ENCODE peak calls at places on chromosome 12, in seven cellular contexts. One of them, this sample, is unnamed.

GRCh38 chr12:49019435-49020317 is 1.1 kb upstream of the PRKAG1 start:
- DNase-seq in fibroblast of lung: peak
- DNase-seq in BE2C: peak
- DNase-seq in choroid plexus epithelial cell: peak
- DNase-seq in tibial nerve: no peak
- DNase-seq in ovary: peak
- DNase-seq in A549: peak
- DNase-seq in this sample: peak

GRCh38 chr12:19239616-19240234 is 110.2 kb downstream of the PLEKHA5 start:
- DNase-seq in BE2C: no peak
- DNase-seq in tibial nerve: no peak
- DNase-seq in choroid plexus epithelial cell: peak
- DNase-seq in fibroblast of lung: peak
- DNase-seq in ovary: no peak
- DNase-seq in A549: no peak
- DNase-seq in this sample: peak

GRCh38 chr12:11805043-11805442 is 155.6 kb downstream of the ETV6 start:
- DNase-seq in choroid plexus epithelial cell: no peak
- DNase-seq in A549: no peak
- DNase-seq in ovary: no peak
- DNase-seq in fibroblast of lung: no peak
- DNase-seq in BE2C: no peak
- DNase-seq in tibial nerve: no peak
- DNase-seq in this sample: no peak

GRCh38 chr12:44217146-44217883 is 381.4 kb downstream of the TMEM117 start:
- DNase-seq in A549: no peak
- DNase-seq in ovary: no peak
- DNase-seq in fibroblast of lung: no peak
- DNase-seq in choroid plexus epithelial cell: no peak
- DNase-seq in tibial nerve: no peak
- DNase-seq in BE2C: no peak
- DNase-seq in this sample: peak

GRCh38 chr12:113946175-113946574 is 19.9 kb downstream of the RBM19 start:
- DNase-seq in BE2C: no peak
- DNase-seq in tibial nerve: no peak
- DNase-seq in A549: no peak
- DNase-seq in fibroblast of lung: no peak
- DNase-seq in ovary: no peak
- DNase-seq in choroid plexus epithelial cell: no peak
- DNase-seq in this sample: no peak

GRCh38 chr12:76375470-76375869 is 27.3 kb upstream of the BBS10 start:
- DNase-seq in tibial nerve: no peak
- DNase-seq in fibroblast of lung: no peak
- DNase-seq in BE2C: no peak
- DNase-seq in A549: peak
- DNase-seq in choroid plexus epithelial cell: no peak
- DNase-seq in ovary: no peak
- DNase-seq in this sample: no peak

GRCh38 chr12:5220835-5221234 is 177.2 kb downstream of the KCNA5 start:
- DNase-seq in BE2C: no peak
- DNase-seq in choroid plexus epithelial cell: no peak
- DNase-seq in fibroblast of lung: no peak
- DNase-seq in A549: no peak
- DNase-seq in tibial nerve: no peak
- DNase-seq in ovary: no peak
- DNase-seq in this sample: no peak

GRCh38 chr12:6833189-6833890 is 5.1 kb downstream of the P3H3 start:
- DNase-seq in ovary: peak
- DNase-seq in fibroblast of lung: no peak
- DNase-seq in A549: no peak
- DNase-seq in tibial nerve: no peak
- DNase-seq in choroid plexus epithelial cell: no peak
- DNase-seq in BE2C: no peak
- DNase-seq in this sample: no peak

GRCh38 chr12:117580718-117581062 is 219.3 kb upstream of the NOS1 start:
- DNase-seq in A549: peak
- DNase-seq in choroid plexus epithelial cell: no peak
- DNase-seq in tibial nerve: peak
- DNase-seq in BE2C: peak
- DNase-seq in ovary: peak
- DNase-seq in fibroblast of lung: no peak
- DNase-seq in this sample: no peak

GRCh38 chr12:122891661-122892525 is 4.0 kb downstream of the VPS37B start:
- DNase-seq in choroid plexus epithelial cell: peak
- DNase-seq in A549: peak
- DNase-seq in BE2C: no peak
- DNase-seq in ovary: no peak
- DNase-seq in tibial nerve: no peak
- DNase-seq in fibroblast of lung: peak
- DNase-seq in this sample: peak

GRCh38 chr12:124579921-124580517 is 12.6 kb upstream of the NCOR2 start:
- DNase-seq in fibroblast of lung: no peak
- DNase-seq in BE2C: no peak
- DNase-seq in tibial nerve: no peak
- DNase-seq in ovary: no peak
- DNase-seq in A549: no peak
- DNase-seq in choroid plexus epithelial cell: no peak
- DNase-seq in this sample: no peak

GRCh38 chr12:53174881-53175491 is 5.5 kb upstream of the ZNF740 start:
- DNase-seq in BE2C: no peak
- DNase-seq in fibroblast of lung: peak
- DNase-seq in A549: peak
- DNase-seq in choroid plexus epithelial cell: no peak
- DNase-seq in ovary: no peak
- DNase-seq in tibial nerve: no peak
- DNase-seq in this sample: peak

GRCh38 chr12:26741828-26742227 is 91.2 kb downstream of the ITPR2 start:
- DNase-seq in tibial nerve: no peak
- DNase-seq in ovary: no peak
- DNase-seq in A549: no peak
- DNase-seq in BE2C: no peak
- DNase-seq in choroid plexus epithelial cell: no peak
- DNase-seq in fibroblast of lung: no peak
- DNase-seq in this sample: peak

GRCh38 chr12:112964067-112964670 is 14.2 kb upstream of the OAS2 start:
- DNase-seq in fibroblast of lung: no peak
- DNase-seq in tibial nerve: no peak
- DNase-seq in BE2C: no peak
- DNase-seq in ovary: no peak
- DNase-seq in A549: no peak
- DNase-seq in choroid plexus epithelial cell: no peak
- DNase-seq in this sample: no peak

GRCh38 chr12:64080319-64081008 is 141.6 kb downstream of the KICS2 start:
- DNase-seq in fibroblast of lung: no peak
- DNase-seq in A549: peak
- DNase-seq in choroid plexus epithelial cell: no peak
- DNase-seq in BE2C: no peak
- DNase-seq in tibial nerve: no peak
- DNase-seq in ovary: no peak
- DNase-seq in this sample: peak

GRCh38 chr12:5247144-5247543 is 184.8 kb upstream of the NTF3 start:
- DNase-seq in fibroblast of lung: no peak
- DNase-seq in tibial nerve: no peak
- DNase-seq in ovary: no peak
- DNase-seq in choroid plexus epithelial cell: no peak
- DNase-seq in BE2C: no peak
- DNase-seq in A549: no peak
- DNase-seq in this sample: no peak

GRCh38 chr12:69284131-69284530 is 44.8 kb downstream of the CPSF6 start:
- DNase-seq in choroid plexus epithelial cell: peak
- DNase-seq in tibial nerve: peak
- DNase-seq in BE2C: peak
- DNase-seq in ovary: peak
- DNase-seq in A549: peak
- DNase-seq in fibroblast of lung: peak
- DNase-seq in this sample: peak

GRCh38 chr12:52947738-52948423 is 1.0 kb upstream of the KRT18 start:
- DNase-seq in ovary: no peak
- DNase-seq in BE2C: no peak
- DNase-seq in choroid plexus epithelial cell: no peak
- DNase-seq in fibroblast of lung: no peak
- DNase-seq in tibial nerve: no peak
- DNase-seq in A549: no peak
- DNase-seq in this sample: no peak

GRCh38 chr12:57089259-57090245 is 638 bp downstream of the NAB2 start:
- DNase-seq in ovary: peak
- DNase-seq in A549: no peak
- DNase-seq in choroid plexus epithelial cell: peak
- DNase-seq in BE2C: peak
- DNase-seq in tibial nerve: peak
- DNase-seq in fibroblast of lung: peak
- DNase-seq in this sample: peak

GRCh38 chr12:113260636-113261300 is 39.5 kb downstream of the TPCN1 start:
- DNase-seq in BE2C: no peak
- DNase-seq in fibroblast of lung: no peak
- DNase-seq in tibial nerve: no peak
- DNase-seq in ovary: no peak
- DNase-seq in choroid plexus epithelial cell: no peak
- DNase-seq in A549: no peak
- DNase-seq in this sample: no peak

GRCh38 chr12:54231236-54231635 is 42.5 kb upstream of the SMUG1 start:
- DNase-seq in ovary: no peak
- DNase-seq in tibial nerve: no peak
- DNase-seq in fibroblast of lung: no peak
- DNase-seq in A549: no peak
- DNase-seq in choroid plexus epithelial cell: no peak
- DNase-seq in BE2C: no peak
- DNase-seq in this sample: no peak

GRCh38 chr12:91835693-91836092 is 310.0 kb downstream of the BTG1 start:
- DNase-seq in BE2C: no peak
- DNase-seq in choroid plexus epithelial cell: no peak
- DNase-seq in A549: no peak
- DNase-seq in tibial nerve: no peak
- DNase-seq in fibroblast of lung: no peak
- DNase-seq in ovary: no peak
- DNase-seq in this sample: no peak

GRCh38 chr12:77601069-77601468 is 229.6 kb upstream of the NAV3 start:
- DNase-seq in fibroblast of lung: no peak
- DNase-seq in tibial nerve: no peak
- DNase-seq in choroid plexus epithelial cell: no peak
- DNase-seq in BE2C: no peak
- DNase-seq in A549: no peak
- DNase-seq in ovary: no peak
- DNase-seq in this sample: no peak

GRCh38 chr12:52927964-52928363 is 21.0 kb upstream of the KRT18 start:
- DNase-seq in fibroblast of lung: no peak
- DNase-seq in tibial nerve: no peak
- DNase-seq in A549: no peak
- DNase-seq in ovary: no peak
- DNase-seq in choroid plexus epithelial cell: no peak
- DNase-seq in BE2C: no peak
- DNase-seq in this sample: no peak

GRCh38 chr12:124480469-124481256 is 86.7 kb downstream of the NCOR2 start:
- DNase-seq in fibroblast of lung: peak
- DNase-seq in tibial nerve: no peak
- DNase-seq in ovary: peak
- DNase-seq in BE2C: peak
- DNase-seq in choroid plexus epithelial cell: peak
- DNase-seq in A549: peak
- DNase-seq in this sample: no peak

GRCh38 chr12:51128905-51129304 is 44.0 kb downstream of the TFCP2 start:
- DNase-seq in A549: no peak
- DNase-seq in choroid plexus epithelial cell: peak
- DNase-seq in fibroblast of lung: peak
- DNase-seq in BE2C: no peak
- DNase-seq in ovary: no peak
- DNase-seq in tibial nerve: no peak
- DNase-seq in this sample: no peak

GRCh38 chr12:51126297-51126696 is 42.9 kb upstream of the CSRNP2 start:
- DNase-seq in ovary: no peak
- DNase-seq in A549: no peak
- DNase-seq in fibroblast of lung: no peak
- DNase-seq in tibial nerve: no peak
- DNase-seq in BE2C: no peak
- DNase-seq in choroid plexus epithelial cell: no peak
- DNase-seq in this sample: no peak

GRCh38 chr12:51127050-51127729 is 43.8 kb upstream of the CSRNP2 start:
- DNase-seq in ovary: no peak
- DNase-seq in choroid plexus epithelial cell: peak
- DNase-seq in A549: no peak
- DNase-seq in fibroblast of lung: no peak
- DNase-seq in tibial nerve: no peak
- DNase-seq in BE2C: no peak
- DNase-seq in this sample: peak

GRCh38 chr12:51132693-51133092 is 40.2 kb downstream of the TFCP2 start:
- DNase-seq in ovary: no peak
- DNase-seq in BE2C: no peak
- DNase-seq in tibial nerve: no peak
- DNase-seq in fibroblast of lung: no peak
- DNase-seq in A549: no peak
- DNase-seq in choroid plexus epithelial cell: peak
- DNase-seq in this sample: peak

GRCh38 chr12:51131745-51132521 is 41.0 kb downstream of the TFCP2 start:
- DNase-seq in choroid plexus epithelial cell: no peak
- DNase-seq in tibial nerve: no peak
- DNase-seq in ovary: no peak
- DNase-seq in A549: no peak
- DNase-seq in fibroblast of lung: no peak
- DNase-seq in BE2C: no peak
- DNase-seq in this sample: no peak
- H3K4me3 ChIP-seq in choroid plexus epithelial cell: no peak
- H3K4me3 ChIP-seq in tibial nerve: no peak
- H3K4me3 ChIP-seq in ovary: no peak
- H3K4me3 ChIP-seq in A549: no peak
- H3K4me3 ChIP-seq in fibroblast of lung: no peak
- H3K4me3 ChIP-seq in BE2C: no peak
- H3K4me3 ChIP-seq in this sample: no peak

GRCh38 chr12:13000935-13001724 is 1.1 kb upstream of the HEBP1 start:
- DNase-seq in choroid plexus epithelial cell: peak
- DNase-seq in ovary: peak
- DNase-seq in fibroblast of lung: peak
- DNase-seq in BE2C: peak
- DNase-seq in A549: peak
- DNase-seq in tibial nerve: peak
- DNase-seq in this sample: peak
- TF ChIP-seq CTCF in choroid plexus epithelial cell: peak
- TF ChIP-seq CTCF in ovary: peak
- TF ChIP-seq CTCF in fibroblast of lung: peak
- TF ChIP-seq CTCF in BE2C: no peak
- TF ChIP-seq CTCF in A549: peak
- TF ChIP-seq CTCF in tibial nerve: no peak
- TF ChIP-seq CTCF in this sample: peak

DNA sequence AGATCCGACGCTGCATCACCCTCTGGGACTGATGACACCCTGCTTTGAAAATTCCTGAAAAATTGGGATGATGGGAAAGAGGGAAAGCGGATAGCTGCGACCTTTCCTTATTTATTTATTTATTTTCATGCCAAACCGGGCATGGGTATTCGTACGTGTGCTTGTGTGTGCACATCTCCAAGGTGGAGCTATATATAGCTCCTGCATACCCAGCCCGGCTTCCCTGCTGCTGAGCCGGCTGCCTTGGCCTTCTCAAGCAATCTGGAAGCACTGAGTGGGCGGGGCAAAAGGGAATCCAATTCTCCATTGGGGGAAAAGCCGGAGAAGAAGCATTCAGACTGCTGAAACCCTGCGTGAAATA is 1.2 kb downstream of the CNTN1 start:
- DNase-seq in tibial nerve: peak
- DNase-seq in A549: peak
- DNase-seq in ovary: peak
- DNase-seq in choroid plexus epithelial cell: peak
- DNase-seq in BE2C: peak
- DNase-seq in fibroblast of lung: no peak
- DNase-seq in this sample: peak
- H3K4me3 ChIP-seq in tibial nerve: peak
- H3K4me3 ChIP-seq in A549: peak
- H3K4me3 ChIP-seq in ovary: peak
- H3K4me3 ChIP-seq in choroid plexus epithelial cell: no peak
- H3K4me3 ChIP-seq in BE2C: peak
- H3K4me3 ChIP-seq in fibroblast of lung: no peak
- H3K4me3 ChIP-seq in this sample: peak

GRCh38 chr12:46382974-46383653 is 10.5 kb upstream of the SLC38A2 start:
- DNase-seq in tibial nerve: peak
- DNase-seq in BE2C: peak
- DNase-seq in fibroblast of lung: peak
- DNase-seq in ovary: peak
- DNase-seq in A549: peak
- DNase-seq in choroid plexus epithelial cell: peak
- DNase-seq in this sample: peak
- TF ChIP-seq CTCF in tibial nerve: no peak
- TF ChIP-seq CTCF in BE2C: no peak
- TF ChIP-seq CTCF in fibroblast of lung: no peak
- TF ChIP-seq CTCF in ovary: peak
- TF ChIP-seq CTCF in A549: peak
- TF ChIP-seq CTCF in choroid plexus epithelial cell: peak
- TF ChIP-seq CTCF in this sample: no peak